ENCODE peak calls at places on chromosomes 13 and 19, in seven cellular contexts. K is testis; O is CD8-positive, alpha-beta memory T cell; L is brain microvascular endothelial cell; Z is right cardiac atrium; G is Karpas-422; N is adrenal gland. W is an unnamed sample.

GRCh38 chr19:44512326-44513298 is 12.3 kb upstream of the ZNF180 start:
- DNase-seq in Z (peak), G (peak), K (peak), O (no peak), N (no peak), L (peak), W (peak)

GRCh38 chr13:51246411-51247298 is 24.5 kb downstream of the FAM124A start:
- DNase-seq in G (no peak), O (no peak), L (no peak), K (no peak), Z (peak), N (no peak), W (no peak)

GRCh38 chr13:50396001-50396400 is 380.8 kb downstream of the KCNRG start:
- DNase-seq in L (no peak), N (no peak), K (no peak), O (no peak), G (peak), Z (no peak), W (no peak)

GRCh38 chr19:37551123-37551993 is 43.2 kb downstream of the ZNF571 start:
- DNase-seq in N (no peak), G (no peak), L (peak), K (peak), Z (peak), O (peak), W (peak)

GRCh38 chr19:6066661-6067646 is 43.3 kb downstream of the RFX2 start:
- DNase-seq in Z (peak), O (no peak), N (peak), L (peak), K (peak), G (no peak), W (no peak)

GRCh38 chr13:40613192-40613818 is 53.1 kb downstream of the FOXO1 start:
- DNase-seq in N (peak), K (no peak), Z (peak), G (peak), O (peak), L (no peak), W (no peak)

GRCh38 chr13:24052547-24052981 is 108.0 kb upstream of the SPATA13 start:
- DNase-seq in Z (peak), O (no peak), L (no peak), N (no peak), G (no peak), K (no peak), W (no peak)

GRCh38 chr19:14425696-14426138 is 6.6 kb upstream of the DDX39A start:
- DNase-seq in Z (no peak), K (peak), N (no peak), G (peak), L (peak), O (no peak), W (peak)

GRCh38 chr19:38507551-38508127 is 74.1 kb downstream of the RYR1 start:
- DNase-seq in Z (no peak), N (no peak), K (no peak), G (no peak), L (no peak), O (no peak), W (no peak)

GRCh38 chr13:110006304-110006703 is 219.9 kb upstream of the IRS2 start:
- DNase-seq in Z (no peak), O (no peak), G (peak), K (no peak), L (no peak), N (peak), W (no peak)

GRCh38 chr13:51683537-51684050 is 99.3 kb downstream of the WDFY2 start:
- DNase-seq in G (peak), K (no peak), Z (no peak), O (no peak), N (no peak), L (no peak), W (no peak)

GRCh38 chr13:72258340-72258981 is 391.5 kb upstream of the DACH1 start:
- DNase-seq in G (no peak), O (no peak), L (no peak), K (peak), N (peak), Z (no peak), W (no peak)

GRCh38 chr13:110702591-110703526 is 3.1 kb downstream of the CARS2 start:
- DNase-seq in G (no peak), K (no peak), Z (no peak), O (no peak), L (peak), N (peak), W (no peak)

GRCh38 chr19:19530889-19531288 is 2.2 kb downstream of the YJEFN3 start:
- DNase-seq in O (no peak), Z (no peak), K (no peak), N (no peak), L (no peak), G (no peak), W (no peak)

GRCh38 chr13:30448441-30448840 is 17.3 kb downstream of the HMGB1 start:
- DNase-seq in Z (no peak), G (peak), O (no peak), N (no peak), K (no peak), L (no peak), W (no peak)

GRCh38 chr13:26325876-26326275 is 71.9 kb downstream of the CDK8 start:
- DNase-seq in Z (no peak), G (no peak), O (no peak), L (no peak), K (no peak), N (no peak), W (no peak)

GRCh38 chr13:51534075-51534817 is 50.0 kb upstream of the WDFY2 start:
- DNase-seq in L (no peak), K (no peak), Z (peak), O (peak), N (peak), G (no peak), W (no peak)

GRCh38 chr19:48685583-48685982 is 10.2 kb upstream of the FUT2 start:
- DNase-seq in N (no peak), K (no peak), O (no peak), Z (no peak), G (no peak), L (no peak), W (no peak)

GRCh38 chr13:20144141-20144850 is 16.6 kb downstream of the GJA3 start:
- DNase-seq in L (no peak), G (no peak), N (no peak), Z (no peak), O (no peak), K (no peak), W (no peak)

GRCh38 chr13:60584976-60585375 is 188.0 kb downstream of the TDRD3 start:
- DNase-seq in G (no peak), N (no peak), Z (no peak), O (no peak), K (no peak), L (peak), W (no peak)

GRCh38 chr19:1247747-1248453 is 483 bp upstream of the MIDN start:
- DNase-seq in N (peak), O (peak), Z (peak), K (no peak), G (peak), L (peak), W (no peak)

GRCh38 chr13:111372651-111373425 is 52.4 kb downstream of the TEX29 start:
- DNase-seq in K (no peak), O (peak), Z (no peak), G (peak), L (no peak), N (no peak), W (no peak)

GRCh38 chr13:40666058-40666904 is at the start of gene FOXO1:
- DNase-seq in Z (peak), N (peak), G (peak), K (peak), L (peak), O (peak), W (peak)

GRCh38 chr13:62176051-62176450 is 760.4 kb upstream of the PCDH20 start:
- DNase-seq in L (no peak), N (no peak), K (no peak), G (no peak), Z (no peak), O (no peak), W (no peak)

GRCh38 chr13:106151056-106151699 is 384.3 kb downstream of the EFNB2 start:
- DNase-seq in K (no peak), L (peak), Z (no peak), O (no peak), G (no peak), N (no peak), W (peak)

GRCh38 chr19:16497042-16497441 is 848 bp downstream of the C19orf44 start:
- DNase-seq in L (no peak), K (no peak), G (no peak), Z (no peak), N (no peak), O (no peak), W (no peak)

GRCh38 chr19:51372649-51373504 is at the start of gene NKG7:
- DNase-seq in O (peak), K (no peak), L (no peak), G (no peak), N (no peak), Z (no peak), W (no peak)

GRCh38 chr13:50699874-50700663 is 143.4 kb downstream of the DLEU7 start:
- DNase-seq in L (no peak), N (no peak), K (no peak), O (no peak), G (no peak), Z (no peak), W (no peak)

GRCh38 chr19:46482645-46483044 is 11.3 kb upstream of the PNMA8A start:
- DNase-seq in L (peak), K (no peak), N (no peak), Z (no peak), G (no peak), O (no peak), W (no peak)

GRCh38 chr19:23822735-23823134 is 64.0 kb upstream of the ZNF681 start:
- DNase-seq in K (no peak), N (no peak), Z (no peak), L (no peak), O (no peak), G (no peak), W (no peak)

DNA sequence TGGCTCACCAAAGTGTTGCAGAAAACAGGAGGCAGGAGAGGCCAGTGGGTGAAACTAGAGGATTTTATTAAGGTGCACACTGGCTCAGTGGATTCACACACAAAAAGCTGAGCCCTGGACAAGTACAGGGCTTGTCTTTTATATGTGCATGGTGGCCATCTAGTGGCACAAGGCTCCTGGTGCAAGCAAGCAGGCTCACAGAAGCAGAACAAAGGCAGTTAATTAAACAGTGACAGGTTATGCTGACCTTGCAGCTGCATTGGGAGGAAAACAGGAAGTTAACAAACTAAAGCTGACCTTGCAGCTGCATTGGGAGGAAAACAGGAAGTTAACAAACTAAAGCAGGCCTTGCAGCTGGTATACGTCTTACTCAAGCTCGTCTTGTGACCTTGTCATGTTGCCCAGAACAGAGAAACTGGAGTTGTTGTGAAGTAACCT is 65.3 kb upstream of the ZNF681 start:
- DNase-seq in L (no peak), N (peak), Z (no peak), O (no peak), K (peak), G (peak), W (no peak)
- H3K27ac ChIP-seq in L (no peak), N (no peak), Z (no peak), O (no peak), K (no peak), G (peak), W (no peak)

GRCh38 chr19:40282920-40283319 is 2.2 kb downstream of the AKT2 start:
- DNase-seq in K (no peak), O (no peak), G (no peak), Z (peak), L (no peak), N (no peak), W (no peak)
- H3K4me3 ChIP-seq in K (no peak), O (no peak), G (peak), Z (no peak), L (no peak), N (no peak), W (peak)

GRCh38 chr19:3816566-3817218 is 30.5 kb upstream of the MATK start:
- DNase-seq in G (peak), N (no peak), L (no peak), Z (no peak), K (no peak), O (no peak), W (no peak)

GRCh38 chr19:3809881-3810707 is 23.9 kb upstream of the MATK start:
- DNase-seq in Z (no peak), N (no peak), G (peak), O (no peak), K (no peak), L (no peak), W (no peak)

GRCh38 chr19:3814648-3815047 is 28.5 kb upstream of the MATK start:
- DNase-seq in L (no peak), Z (no peak), G (peak), K (no peak), O (no peak), N (no peak), W (no peak)

GRCh38 chr19:3810708-3811355 is 24.7 kb upstream of the MATK start:
- DNase-seq in N (peak), G (no peak), O (no peak), Z (no peak), L (no peak), K (no peak), W (no peak)

DNA sequence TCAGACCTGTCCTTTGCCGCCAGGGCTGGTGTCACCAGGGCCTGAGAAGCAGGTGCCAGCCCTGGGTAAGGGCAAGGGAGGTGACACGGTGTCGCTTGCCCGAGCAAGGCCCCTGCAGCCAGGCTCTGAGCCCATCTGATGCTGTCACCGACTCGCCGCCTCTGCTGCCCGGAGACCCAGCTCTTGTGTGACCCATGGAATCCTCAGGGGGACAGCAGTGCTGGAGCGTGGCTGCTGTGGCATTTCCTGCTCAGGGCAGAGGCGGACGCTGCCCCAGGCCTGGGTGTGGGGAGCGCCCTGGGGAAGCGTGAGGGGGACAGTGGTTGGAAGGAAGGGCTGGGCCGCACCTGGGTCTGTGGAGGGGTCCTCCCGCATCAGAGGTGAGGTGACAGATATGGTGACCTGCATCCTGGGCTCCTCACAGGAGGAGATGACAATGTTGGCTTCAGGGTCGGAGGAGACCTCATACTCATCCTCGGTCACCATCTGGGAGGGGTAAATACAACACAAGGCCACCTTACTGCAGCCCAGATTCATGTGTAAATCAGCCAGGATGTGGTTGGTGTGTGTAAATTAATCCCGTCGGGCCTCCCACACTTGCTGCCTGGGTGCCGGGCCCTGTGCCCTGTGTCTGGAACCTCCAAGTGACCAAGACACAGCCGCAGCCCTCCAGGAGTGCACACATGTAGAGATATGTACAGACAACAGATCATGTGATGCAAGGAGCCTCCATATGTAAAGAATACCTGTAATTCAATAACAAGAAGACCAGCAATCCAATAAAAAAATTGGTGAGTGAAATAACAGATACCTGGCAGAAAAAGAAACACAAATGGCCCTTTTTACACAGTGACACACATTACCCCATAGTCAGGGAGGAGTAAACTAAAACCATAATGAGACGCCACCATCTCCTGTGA is 27.6 kb upstream of the MATK start:
- DNase-seq in G (peak), Z (no peak), K (no peak), N (no peak), O (peak), L (no peak), W (no peak)
- H3K27ac ChIP-seq in G (no peak), Z (no peak), K (no peak), N (no peak), O (no peak), L (no peak), W (no peak)

DNA sequence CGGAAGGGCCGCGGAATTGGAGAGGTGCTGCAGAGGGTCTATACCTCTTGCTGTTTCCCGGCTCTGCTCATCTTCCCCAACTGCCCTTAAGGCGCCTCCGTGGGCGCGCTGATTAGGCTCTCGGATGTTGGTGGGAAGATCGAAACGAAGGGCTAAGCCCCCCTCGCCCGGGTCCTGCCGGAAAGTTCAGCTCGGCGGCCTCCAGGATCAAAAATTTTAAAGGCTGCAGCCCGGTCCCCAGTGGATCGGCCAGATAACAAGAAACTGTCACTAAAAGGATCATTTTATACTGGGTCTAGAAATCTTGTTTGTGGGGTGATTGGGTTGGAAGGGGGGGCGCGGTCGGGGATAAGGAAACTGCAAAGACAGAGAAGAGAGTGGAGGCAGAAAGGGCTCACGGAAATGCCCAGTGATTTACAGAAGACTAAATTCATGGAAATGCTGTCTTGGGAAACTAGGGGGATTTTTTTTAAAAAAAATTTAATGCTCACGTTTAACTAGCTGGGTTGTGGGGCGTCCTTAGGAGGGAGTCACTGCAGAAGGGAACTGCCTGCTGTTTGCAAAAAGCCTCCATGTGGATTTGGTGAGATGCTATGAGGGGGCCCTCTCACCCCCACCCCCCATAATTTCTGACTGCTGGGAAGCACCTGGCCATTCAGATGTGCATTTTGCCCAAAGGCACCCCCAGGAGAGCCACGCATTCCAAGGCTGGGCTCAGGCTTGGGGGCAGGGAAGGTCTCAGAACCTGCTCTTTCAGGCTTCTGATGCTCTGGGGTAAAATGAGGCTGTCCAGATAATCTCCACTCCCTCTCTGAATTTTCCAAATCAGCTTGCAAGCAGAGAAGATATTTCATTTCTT is 7.7 kb downstream of the CDX2 start:
- DNase-seq in K (no peak), N (no peak), Z (no peak), L (no peak), O (no peak), G (no peak), W (no peak)
- H3K4me3 ChIP-seq in K (peak), N (no peak), Z (peak), L (no peak), O (no peak), G (no peak), W (no peak)